ENCODE peak calls at places on chromosomes 12 and 14, in six cellular contexts. Z, C, N, D, L and B are unnamed samples.
A peak's percentile ranks its signal among the peaks of the same experiment; 100 is the strongest.

GRCh38 chr14:70855486-70855885 is 46.2 kb upstream of the MAP3K9 start:
- DNase-seq in Z (no peak), C (no peak), N (no peak), D (no peak), L (no peak), B (no peak)

GRCh38 chr12:42442888-42443287 is 116.9 kb downstream of the PPHLN1 start:
- DNase-seq in Z (peak; percentile 59), C (no peak), N (no peak), D (no peak), L (no peak), B (no peak)

GRCh38 chr12:51242896-51243295 is 4.3 kb downstream of the DAZAP2 start:
- DNase-seq in Z (no peak), C (no peak), N (no peak), D (no peak), L (peak; percentile 77), B (no peak)

GRCh38 chr12:50922820-50923219 is 29.5 kb upstream of the HIGD1C start:
- DNase-seq in Z (no peak), C (peak; percentile 36), N (no peak), D (no peak), L (no peak), B (no peak)

GRCh38 chr14:93115069-93115919 is 431 bp downstream of the ITPK1 start:
- DNase-seq in Z (peak; percentile 80), C (peak; percentile 94), N (peak; percentile 33), D (no peak), L (peak; percentile 83), B (peak; percentile 63)

GRCh38 chr12:90017316-90017715 is 308.7 kb upstream of the ATP2B1 start:
- DNase-seq in Z (no peak), C (no peak), N (no peak), D (no peak), L (no peak), B (no peak)

GRCh38 chr12:112091563-112091962 is 17.0 kb downstream of the NAA25 start:
- DNase-seq in Z (no peak), C (no peak), N (no peak), D (no peak), L (no peak), B (no peak)

GRCh38 chr12:26340649-26341048 is 145.3 kb downstream of the SSPN start:
- DNase-seq in Z (no peak), C (no peak), N (peak; percentile 37), D (no peak), L (peak; percentile 84), B (no peak)

GRCh38 chr14:62329427-62329826 is 567.2 kb downstream of the SNAPC1 start:
- DNase-seq in Z (no peak), C (no peak), N (no peak), D (no peak), L (no peak), B (no peak)

GRCh38 chr12:47990351-47991105 is 13.7 kb downstream of the COL2A1 start:
- DNase-seq in Z (no peak), C (no peak), N (peak; percentile 58), D (no peak), L (peak; percentile 74), B (no peak)

GRCh38 chr12:101855364-101855884 is 22.0 kb upstream of the DRAM1 start:
- DNase-seq in Z (peak; percentile 85), C (no peak), N (no peak), D (no peak), L (peak; percentile 61), B (peak; percentile 25)

GRCh38 chr14:23294734-23295561 is 7.7 kb downstream of the PPP1R3E start:
- DNase-seq in Z (peak; percentile 41), C (peak; percentile 54), N (no peak), D (no peak), L (peak; percentile 54), B (peak; percentile 77)

GRCh38 chr12:103858953-103859601 is 18.0 kb upstream of the NT5DC3 start:
- DNase-seq in Z (peak; percentile 35), C (no peak), N (no peak), D (no peak), L (no peak), B (peak; percentile 67)

GRCh38 chr12:107840186-107840585 is 65.7 kb downstream of the ASCL4 start:
- DNase-seq in Z (no peak), C (no peak), N (no peak), D (no peak), L (no peak), B (no peak)

GRCh38 chr14:23185046-23185445 is 1.6 kb upstream of the SLC7A8 start:
- DNase-seq in Z (no peak), C (no peak), N (no peak), D (no peak), L (no peak), B (no peak)

GRCh38 chr12:69154585-69155363 is 84.6 kb upstream of the CPSF6 start:
- DNase-seq in Z (peak; percentile 64), C (peak; percentile 55), N (peak; percentile 30), D (peak; percentile 29), L (peak; percentile 70), B (peak; percentile 60)

GRCh38 chr14:76034566-76034965 is 49.0 kb downstream of the IFT43 start:
- DNase-seq in Z (no peak), C (no peak), N (no peak), D (no peak), L (no peak), B (no peak)

GRCh38 chr12:22658214-22658613 is 33.2 kb downstream of the ETNK1 start:
- DNase-seq in Z (no peak), C (no peak), N (no peak), D (no peak), L (no peak), B (no peak)

GRCh38 chr14:93977790-93978581 is 1.6 kb upstream of the ASB2 start:
- DNase-seq in Z (no peak), C (no peak), N (peak; percentile 74), D (no peak), L (peak; percentile 89), B (no peak)

GRCh38 chr12:109461846-109462766 is 15.0 kb downstream of the KCTD10 start:
- DNase-seq in Z (no peak), C (peak; percentile 78), N (no peak), D (no peak), L (no peak), B (peak; percentile 43)

GRCh38 chr14:105177082-105177481 is 4.0 kb downstream of the NUDT14 start:
- DNase-seq in Z (no peak), C (no peak), N (no peak), D (no peak), L (no peak), B (no peak)

GRCh38 chr14:41629876-41630275 is 23.2 kb downstream of the LRFN5 start:
- DNase-seq in Z (no peak), C (no peak), N (no peak), D (no peak), L (no peak), B (no peak)

GRCh38 chr12:6635856-6636521 is at the start of gene LPAR5:
- DNase-seq in Z (peak; percentile 75), C (peak; percentile 42), N (no peak), D (no peak), L (peak; percentile 66), B (no peak)
- TF ChIP-seq GABPA in Z (peak; percentile 6), C (no peak), N (no peak), D (no peak), L (no peak), B (no peak)

GRCh38 chr14:74038015-74038859 is 19.1 kb downstream of the BBOF1 start:
- DNase-seq in Z (peak; percentile 30), C (peak; percentile 53), N (no peak), D (no peak), L (peak; percentile 5), B (peak; percentile 67)
- TF ChIP-seq GABPA in Z (no peak), C (no peak), N (no peak), D (no peak), L (no peak), B (no peak)

GRCh38 chr14:55535521-55536207 is 44.3 kb upstream of the KTN1 start:
- DNase-seq in Z (no peak), C (no peak), N (no peak), D (no peak), L (no peak), B (no peak)
- TF ChIP-seq GABPA in Z (no peak), C (no peak), N (no peak), D (no peak), L (no peak), B (no peak)

DNA sequence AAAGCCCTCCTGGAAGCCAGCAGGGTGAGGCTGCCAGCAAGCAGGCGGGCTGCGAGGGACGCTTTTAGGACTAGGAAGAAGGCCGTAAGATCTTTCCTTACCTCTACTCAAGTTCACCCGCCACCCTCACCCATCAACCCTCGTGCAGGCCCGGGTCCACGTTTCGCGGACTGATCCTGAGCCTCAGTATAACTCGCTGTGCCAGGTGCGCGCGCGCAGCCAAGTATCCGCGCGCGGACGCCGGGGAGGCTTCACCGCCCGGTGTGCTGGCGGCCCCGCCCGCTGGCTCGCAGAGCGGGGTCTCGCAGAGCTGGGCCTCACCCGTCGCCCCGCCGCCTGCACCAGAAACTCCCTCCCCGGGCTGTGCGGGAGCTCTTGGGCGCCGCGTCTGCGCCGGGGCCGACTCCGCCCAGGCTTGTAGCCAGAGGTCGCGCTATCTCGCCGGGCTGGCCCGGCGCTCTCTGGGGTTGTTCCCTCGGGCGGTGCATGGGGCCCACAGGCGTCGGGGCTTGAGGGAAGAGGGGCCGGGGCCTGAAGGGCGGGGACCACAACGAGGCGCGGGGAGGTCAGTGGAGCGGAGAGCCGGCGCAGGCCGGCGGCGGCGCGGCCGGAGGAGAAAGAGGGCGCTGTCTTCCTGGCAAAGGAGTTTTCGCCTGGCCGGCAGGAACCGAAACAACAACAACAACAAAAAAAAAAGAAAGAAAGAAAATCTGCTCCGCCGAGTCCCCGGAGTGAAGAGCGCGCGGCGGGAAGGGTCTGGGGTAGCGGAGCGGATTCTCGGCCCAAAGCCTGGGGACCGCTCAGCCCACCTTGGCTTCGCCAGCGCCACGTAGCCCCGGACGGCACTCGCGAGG is 7.7 kb upstream of the SIX1 start:
- DNase-seq in Z (peak; percentile 10), C (peak; percentile 71), N (peak; percentile 31), D (no peak), L (peak; percentile 49), B (peak; percentile 58)
- TF ChIP-seq GABPA in Z (no peak), C (no peak), N (no peak), D (no peak), L (no peak), B (no peak)

GRCh38 chr12:124622764-124623163 is 55.4 kb upstream of the NCOR2 start:
- DNase-seq in Z (no peak), C (no peak), N (no peak), D (no peak), L (no peak), B (no peak)
- TF ChIP-seq GABPA in Z (no peak), C (no peak), N (no peak), D (no peak), L (no peak), B (no peak)